ENCODE peak calls at places on chromosomes 11 and 22, in seven cellular contexts. B is GF-D8; U is HT1080; V is posterior cingulate gyrus; R is esophagus muscularis mucosa; W is effector memory CD8-positive, alpha-beta T cell; Z is stimulated activated CD8-positive, alpha-beta memory T cell treated with anti-CD3 and anti-CD28 coated beads, Interleukin-2, amount 100 ng/mL, for 48 hours. S is an unnamed sample.

GRCh38 chr11:130740819-130741218 is 175.5 kb downstream of the SNX19 start:
- DNase-seq in R (no peak), Z (no peak), U (no peak), B (no peak), W (no peak), V (no peak), S (no peak)

GRCh38 chr22:27473533-27473932 is 328.0 kb downstream of the MN1 start:
- DNase-seq in W (no peak), U (no peak), R (no peak), B (no peak), V (no peak), Z (no peak), S (no peak)

GRCh38 chr22:46537221-46537945 is at the start of gene CELSR1:
- DNase-seq in R (no peak), W (no peak), B (no peak), U (peak), Z (no peak), V (no peak), S (no peak)

GRCh38 chr11:65182258-65183170 is 786 bp downstream of the CAPN1 start:
- DNase-seq in B (no peak), Z (no peak), R (no peak), U (no peak), V (peak), W (no peak), S (no peak)

GRCh38 chr11:2804189-2804588 is 81.4 kb downstream of the CDKN1C start:
- DNase-seq in R (no peak), B (no peak), Z (no peak), U (no peak), W (no peak), V (no peak), S (no peak)

GRCh38 chr22:30396871-30397655 is at the start of gene SEC14L2:
- DNase-seq in V (peak), U (peak), B (no peak), R (no peak), W (peak), Z (peak), S (no peak)

GRCh38 chr22:35900483-35901168 is 128.0 kb downstream of the RBFOX2 start:
- DNase-seq in R (no peak), U (peak), V (no peak), Z (peak), W (no peak), B (no peak), S (peak)

GRCh38 chr22:50027639-50028537 is 15.3 kb upstream of the IL17REL start:
- DNase-seq in W (no peak), U (peak), B (no peak), R (no peak), Z (no peak), V (peak), S (no peak)

GRCh38 chr11:25602149-25602548 is 729.8 kb upstream of the ANO3 start:
- DNase-seq in W (no peak), B (no peak), U (no peak), Z (no peak), R (no peak), V (no peak), S (no peak)

GRCh38 chr22:49533886-49534285 is 293.8 kb downstream of the BRD1 start:
- DNase-seq in W (no peak), V (no peak), R (no peak), Z (no peak), U (no peak), B (no peak), S (no peak)

GRCh38 chr11:16791494-16791961 is 53.1 kb downstream of the C11orf58 start:
- DNase-seq in B (no peak), Z (no peak), U (peak), W (no peak), R (no peak), V (no peak), S (no peak)

GRCh38 chr11:15824060-15824459 is 532.3 kb downstream of the SOX6 start:
- DNase-seq in W (no peak), B (no peak), Z (no peak), U (no peak), R (no peak), V (no peak), S (no peak)

GRCh38 chr11:21909145-21909544 is 283.7 kb upstream of the ANO5 start:
- DNase-seq in B (no peak), V (no peak), U (peak), R (no peak), Z (no peak), W (no peak), S (no peak)

GRCh38 chr11:7973011-7973410 is 7.8 kb upstream of the NLRP10 start:
- DNase-seq in W (no peak), R (no peak), U (no peak), V (no peak), Z (no peak), B (no peak), S (no peak)

GRCh38 chr11:58977470-58977869 is 38.2 kb downstream of the GLYATL1 start:
- DNase-seq in W (no peak), R (no peak), Z (no peak), U (no peak), V (no peak), B (no peak), S (no peak)